ENCODE peak calls at places on chromosomes 3 and 15, in six cellular contexts. C is fibroblast of pulmonary artery, D is pancreas, R is fibroblast of villous mesenchyme, K is GM20000, M is tibial nerve. J is an unnamed sample.
A peak's percentile ranks its signal among the peaks of the same experiment; 100 is the strongest.

GRCh38 chr3:46440531-46441294 is 24.0 kb downstream of the LTF start:
- DNase-seq in C (no peak), D (no peak), R (no peak), K (peak; percentile 42), M (no peak), J (peak; percentile 58)

GRCh38 chr15:67386947-67387346 is 132.4 kb downstream of the IQCH start:
- DNase-seq in C (no peak), D (no peak), R (no peak), K (no peak), M (no peak), J (no peak)

GRCh38 chr15:38084289-38084688 is 149.8 kb downstream of the TMCO5A start:
- DNase-seq in C (peak; percentile 39), D (no peak), R (no peak), K (peak; percentile 22), M (no peak), J (peak; percentile 17)

GRCh38 chr15:42457445-42458442 is 33.2 kb downstream of the ZNF106 start:
- DNase-seq in C (peak; percentile 96), D (peak; percentile 54), R (peak; percentile 97), K (peak; percentile 59), M (no peak), J (peak; percentile 31)

GRCh38 chr3:77281721-77282120 is 241.8 kb downstream of the ROBO2 start:
- DNase-seq in C (no peak), D (no peak), R (no peak), K (no peak), M (no peak), J (no peak)

GRCh38 chr3:49171775-49172500 is 540 bp downstream of the KLHDC8B start:
- DNase-seq in C (no peak), D (no peak), R (no peak), K (no peak), M (no peak), J (peak; percentile 57)

GRCh38 chr3:113264249-113264648 is 52.9 kb downstream of the BOC start:
- DNase-seq in C (no peak), D (peak; percentile 43), R (no peak), K (no peak), M (no peak), J (no peak)

GRCh38 chr3:15269091-15269989 is 63.0 kb downstream of the SH3BP5 start:
- DNase-seq in C (peak; percentile 96), D (no peak), R (peak; percentile 91), K (peak; percentile 79), M (peak; percentile 84), J (peak; percentile 77)

GRCh38 chr3:107065094-107065861 is 312.0 kb upstream of the CCDC54 start:
- DNase-seq in C (peak; percentile 7), D (no peak), R (no peak), K (no peak), M (no peak), J (no peak)

GRCh38 chr3:127253491-127253890 is 34.4 kb downstream of the PRR20G start:
- DNase-seq in C (no peak), D (no peak), R (no peak), K (no peak), M (no peak), J (no peak)

GRCh38 chr3:142568393-142569017 is 10.0 kb downstream of the ATR start:
- DNase-seq in C (no peak), D (no peak), R (no peak), K (no peak), M (no peak), J (no peak)

GRCh38 chr15:70190296-70190695 is 92.6 kb upstream of the TLE3 start:
- DNase-seq in C (no peak), D (no peak), R (no peak), K (no peak), M (no peak), J (no peak)

GRCh38 chr3:196097373-196098154 is 15.7 kb upstream of the TFRC start:
- DNase-seq in C (no peak), D (no peak), R (no peak), K (no peak), M (no peak), J (no peak)

GRCh38 chr15:89444241-89444797 is 52.1 kb downstream of the RHCG start:
- DNase-seq in C (no peak), D (no peak), R (no peak), K (no peak), M (no peak), J (no peak)

GRCh38 chr15:91200101-91200754 is 100.2 kb downstream of the SV2B start:
- DNase-seq in C (no peak), D (no peak), R (no peak), K (no peak), M (no peak), J (no peak)

GRCh38 chr15:49155834-49156627 is 632 bp upstream of the COPS2 start:
- DNase-seq in C (peak; percentile 41), D (no peak), R (peak; percentile 49), K (no peak), M (no peak), J (no peak)

GRCh38 chr3:141386611-141387110 is 18.4 kb downstream of the ZBTB38 start:
- DNase-seq in C (peak; percentile 81), D (no peak), R (peak; percentile 66), K (no peak), M (no peak), J (no peak)

GRCh38 chr3:181432992-181433391 is 278.7 kb upstream of the SOX2 start:
- DNase-seq in C (no peak), D (no peak), R (no peak), K (no peak), M (no peak), J (no peak)

GRCh38 chr3:14774431-14774830 is 44.3 kb upstream of the FGD5 start:
- DNase-seq in C (no peak), D (no peak), R (no peak), K (no peak), M (no peak), J (no peak)

GRCh38 chr3:192851821-192852352 is 65.8 kb downstream of the MB21D2 start:
- DNase-seq in C (peak; percentile 87), D (peak; percentile 90), R (peak; percentile 56), K (no peak), M (no peak), J (no peak)

GRCh38 chr3:185280572-185281365 is 26.9 kb upstream of the EHHADH start:
- DNase-seq in C (peak; percentile 80), D (no peak), R (peak; percentile 58), K (peak; percentile 50), M (no peak), J (peak; percentile 60)

GRCh38 chr3:78238811-78239210 is 1198.9 kb downstream of the ROBO2 start:
- DNase-seq in C (no peak), D (no peak), R (no peak), K (no peak), M (no peak), J (no peak)

GRCh38 chr15:68729789-68730201 is 90.9 kb downstream of the ANP32A start:
- DNase-seq in C (peak; percentile 46), D (no peak), R (no peak), K (no peak), M (no peak), J (no peak)

GRCh38 chr3:108546249-108546648 is 35.9 kb upstream of the MYH15 start:
- DNase-seq in C (no peak), D (no peak), R (peak; percentile 28), K (no peak), M (no peak), J (no peak)

GRCh38 chr3:73031573-73032103 is 29.8 kb upstream of the EBLN2 start:
- DNase-seq in C (no peak), D (no peak), R (no peak), K (no peak), M (no peak), J (no peak)

GRCh38 chr3:51974277-51974962 is 444 bp upstream of the ABHD14A start:
- DNase-seq in C (no peak), D (no peak), R (no peak), K (no peak), M (no peak), J (no peak)
- TF ChIP-seq CTCF in C (no peak), D (no peak), R (no peak), K (no peak), M (no peak), J (peak; percentile 6)

GRCh38 chr15:74958908-74959642 is 2.5 kb upstream of the RPP25 start:
- DNase-seq in C (no peak), D (peak; percentile 21), R (no peak), K (no peak), M (no peak), J (peak; percentile 22)

GRCh38 chr15:74959643-74959939 is 3.0 kb upstream of the RPP25 start:
- DNase-seq in C (no peak), D (no peak), R (no peak), K (no peak), M (no peak), J (peak; percentile 20)

GRCh38 chr15:74956648-74957300 is at the start of gene RPP25:
- DNase-seq in C (peak; percentile 84), D (peak; percentile 83), R (peak; percentile 85), K (peak; percentile 91), M (peak; percentile 38), J (peak; percentile 90)

GRCh38 chr15:74957301-74958035 is 896 bp upstream of the RPP25 start:
- DNase-seq in C (no peak), D (no peak), R (peak; percentile 56), K (no peak), M (no peak), J (no peak)

GRCh38 chr15:74958320-74958907 is 1.8 kb upstream of the RPP25 start:
- DNase-seq in C (no peak), D (peak; percentile 75), R (peak; percentile 30), K (no peak), M (no peak), J (no peak)
- TF ChIP-seq CTCF in C (no peak), D (peak; percentile 11), R (no peak), K (no peak), M (peak; percentile 37), J (no peak)

DNA sequence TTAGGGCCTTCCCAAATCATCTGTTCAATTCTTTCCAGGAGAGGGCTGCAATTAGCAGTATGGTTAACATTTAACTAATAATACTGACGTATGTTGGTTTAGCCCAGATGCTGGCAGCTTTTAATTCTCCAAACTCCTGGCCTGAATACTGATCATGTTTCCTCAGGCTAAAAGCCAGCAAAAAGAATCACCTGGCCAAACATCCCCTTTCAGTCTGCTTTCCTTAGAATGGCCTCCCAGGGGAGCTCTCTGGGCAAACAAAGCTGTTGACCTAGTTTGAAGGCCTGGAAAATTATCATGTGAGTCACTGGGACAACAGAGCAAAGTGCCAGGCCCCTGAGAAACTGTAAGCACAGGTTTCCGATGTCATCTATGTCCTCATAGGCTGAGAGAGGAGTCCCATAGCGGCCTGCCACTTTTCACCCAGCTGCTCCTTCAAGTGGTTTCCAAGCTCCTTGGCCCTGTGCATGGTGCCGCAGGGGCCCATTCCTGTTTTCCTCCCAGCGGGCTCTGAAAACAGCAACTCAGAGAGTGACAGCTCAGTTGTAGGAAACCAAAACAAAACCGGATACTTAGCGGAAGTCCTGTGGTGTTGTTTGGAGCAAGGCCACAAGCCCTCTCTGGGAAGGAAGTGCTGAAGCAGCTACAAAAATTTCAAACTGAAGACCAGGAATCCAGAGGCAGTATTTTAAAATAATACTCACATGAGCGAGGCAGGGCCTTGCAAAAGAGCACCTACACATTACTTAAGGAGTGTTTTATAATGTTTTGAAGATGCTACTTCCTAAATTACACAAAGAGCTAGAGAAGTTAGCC is 36.5 kb upstream of the RAB11A start:
- DNase-seq in C (peak; percentile 95), D (peak; percentile 95), R (peak; percentile 92), K (peak; percentile 23), M (peak; percentile 85), J (peak; percentile 28)
- TF ChIP-seq CTCF in C (peak; percentile 24), D (no peak), R (no peak), K (no peak), M (no peak), J (no peak)

DNA sequence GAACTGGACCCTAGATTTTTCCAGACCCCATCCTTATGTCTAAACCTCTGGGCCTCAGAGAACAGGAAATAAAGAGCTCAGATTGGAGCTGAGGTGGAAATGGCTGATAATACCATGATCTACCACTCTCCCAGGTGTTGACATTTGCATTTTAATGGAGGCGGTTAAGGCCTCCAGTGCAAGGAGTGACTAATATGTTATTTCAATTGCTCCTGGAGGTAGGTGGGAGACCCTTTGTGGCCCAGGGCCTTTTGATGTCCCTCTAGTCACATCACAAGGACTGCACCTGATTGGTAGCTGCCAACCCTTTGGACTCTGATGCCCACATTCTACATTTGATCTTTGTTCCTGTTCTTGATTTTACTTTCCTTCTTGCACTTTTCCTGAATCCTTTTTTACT is 9.0 kb upstream of the ADCY5 start:
- DNase-seq in C (no peak), D (no peak), R (no peak), K (no peak), M (no peak), J (no peak)
- TF ChIP-seq CTCF in C (no peak), D (no peak), R (no peak), K (no peak), M (no peak), J (no peak)

J was measured in GM13977.